ENCODE peak calls at places on chromosomes 2 and 18, in four cellular contexts. T, V, G and A are unnamed samples.

GRCh38 chr2:204197601-204198000 is 261.0 kb downstream of the ICOS start:
- DNase-seq in G (no peak), V (no peak), T (no peak), A (no peak)

GRCh38 chr2:240643811-240644150 is 18.5 kb downstream of the GPR35 start:
- DNase-seq in T (no peak), V (no peak), G (no peak), A (no peak)

GRCh38 chr2:31079665-31080064 is 58.6 kb downstream of the GALNT14 start:
- DNase-seq in T (no peak), V (no peak), G (no peak), A (no peak)

GRCh38 chr18:58403799-58404455 is 225.0 kb downstream of the ALPK2 start:
- DNase-seq in T (no peak), G (no peak), V (no peak), A (no peak)

GRCh38 chr2:200578778-200579177 is 7.0 kb upstream of the AOX1 start:
- DNase-seq in V (no peak), T (no peak), G (peak), A (no peak)

GRCh38 chr2:85413592-85414421 is 3.6 kb upstream of the CAPG start:
- DNase-seq in V (no peak), T (no peak), G (no peak), A (no peak)

GRCh38 chr2:231425811-231426703 is 30.5 kb downstream of the B3GNT7 start:
- DNase-seq in G (peak), T (no peak), V (no peak), A (no peak)

GRCh38 chr2:189022492-189022891 is 48.3 kb downstream of the COL3A1 start:
- DNase-seq in V (no peak), G (no peak), T (peak), A (peak)

GRCh38 chr2:233674995-233675394 is 3.3 kb downstream of the UGT1A9 start:
- DNase-seq in G (no peak), V (peak), T (no peak), A (no peak)

GRCh38 chr2:178811901-178812300 is 4.7 kb upstream of the TTN start:
- DNase-seq in G (no peak), T (no peak), V (no peak), A (no peak)

GRCh38 chr18:23994361-23994902 is 20.1 kb upstream of the TTC39C start:
- DNase-seq in V (peak), G (no peak), T (peak), A (peak)

GRCh38 chr2:230011617-230012016 is 57.1 kb downstream of the SLC16A14 start:
- DNase-seq in V (no peak), G (no peak), T (peak), A (peak)

GRCh38 chr2:32865399-32866068 is 81.2 kb upstream of the LTBP1 start:
- DNase-seq in T (peak), V (no peak), G (no peak), A (peak)

GRCh38 chr18:23115683-23116096 is 19.6 kb upstream of the CABLES1 start:
- DNase-seq in T (peak), V (no peak), G (no peak), A (peak)

GRCh38 chr2:164710252-164710633 is 89.0 kb upstream of the GRB14 start:
- DNase-seq in V (no peak), G (no peak), T (no peak), A (peak)

GRCh38 chr18:12305930-12306629 is 2.0 kb upstream of the TUBB6 start:
- DNase-seq in T (no peak), G (no peak), V (no peak), A (no peak)

GRCh38 chr2:241309684-241310117 is 5.8 kb downstream of the HDLBP start:
- DNase-seq in G (peak), V (no peak), T (no peak), A (no peak)

GRCh38 chr2:191611614-191612013 is 66.3 kb upstream of the NABP1 start:
- DNase-seq in V (no peak), G (no peak), T (no peak), A (no peak)

GRCh38 chr18:3281456-3282400 is 19.8 kb downstream of the MYL12B start:
- DNase-seq in G (peak), T (peak), V (no peak), A (no peak)

GRCh38 chr18:27599202-27599829 is 414.2 kb upstream of the CHST9 start:
- DNase-seq in G (peak), T (peak), V (peak), A (no peak)

GRCh38 chr2:205477016-205477705 is 205.1 kb upstream of the NRP2 start:
- DNase-seq in V (no peak), T (no peak), G (no peak), A (no peak)

GRCh38 chr2:579351-579886 is 97.8 kb downstream of the TMEM18 start:
- DNase-seq in V (no peak), T (no peak), G (peak), A (no peak)

GRCh38 chr2:142997254-142997653 is 119.8 kb downstream of the KYNU start:
- DNase-seq in G (no peak), V (no peak), T (no peak), A (no peak)

GRCh38 chr2:191478754-191479679 is 198.9 kb upstream of the NABP1 start:
- DNase-seq in V (peak), G (no peak), T (peak), A (no peak)

GRCh38 chr2:177754476-177754873 is 318.1 kb downstream of the PDE11A start:
- DNase-seq in V (no peak), G (no peak), T (no peak), A (no peak)

GRCh38 chr18:60413944-60414547 is 41.5 kb upstream of the MC4R start:
- DNase-seq in T (no peak), V (no peak), G (peak), A (no peak)

GRCh38 chr2:62591491-62591890 is 85.5 kb upstream of the TMEM17 start:
- DNase-seq in T (no peak), G (no peak), V (no peak), A (no peak)

GRCh38 chr2:224410946-224411561 is 9.1 kb upstream of the FAM124B start:
- DNase-seq in G (no peak), T (no peak), V (no peak), A (no peak)

GRCh38 chr2:240247241-240247867 is 106.9 kb upstream of the OTOS start:
- DNase-seq in G (no peak), T (peak), V (no peak), A (no peak)

GRCh38 chr2:110662560-110662959 is 15.3 kb downstream of the BUB1 start:
- DNase-seq in G (no peak), V (no peak), T (no peak), A (no peak)

GRCh38 chr2:134774786-134775641 is 56.2 kb upstream of the TMEM163 start:
- DNase-seq in G (peak), T (no peak), V (peak), A (no peak)

GRCh38 chr2:201257381-201257940 is 2.9 kb upstream of the CASP8 start:
- DNase-seq in G (no peak), V (no peak), T (no peak), A (no peak)

GRCh38 chr2:25000503-25001328 is 29.0 kb upstream of the DNAJC27 start:
- DNase-seq in G (no peak), T (no peak), V (no peak), A (peak)

GRCh38 chr18:27213123-27213717 is 28.1 kb upstream of the CHST9 start:
- DNase-seq in T (no peak), V (peak), G (no peak), A (no peak)